ENCODE peak calls at places on chromosome 1, in six cellular contexts. K, G, W, Y, A and H are unnamed samples.

GRCh38 chr1:52920791-52921291 is 699 bp downstream of the ECHDC2 start:
- DNase-seq in Y (no peak), G (peak; percentile 35), A (no peak), W (no peak), K (no peak), H (no peak)

GRCh38 chr1:54328117-54328636 is 78.0 kb downstream of the SSBP3 start:
- DNase-seq in G (no peak), A (no peak), W (no peak), K (no peak), Y (no peak), H (no peak)

GRCh38 chr1:41927118-41927517 is 8.4 kb upstream of the HIVEP3 start:
- DNase-seq in K (no peak), A (no peak), Y (no peak), G (no peak), W (no peak), H (no peak)

GRCh38 chr1:238409191-238409846 is 518.6 kb upstream of the ZP4 start:
- DNase-seq in G (no peak), K (no peak), W (no peak), A (no peak), Y (no peak), H (no peak)

GRCh38 chr1:219316066-219316465 is 142.4 kb downstream of the LYPLAL1 start:
- DNase-seq in Y (no peak), W (no peak), K (no peak), A (no peak), G (no peak), H (no peak)

GRCh38 chr1:160346953-160347352 is 3.8 kb downstream of the NCSTN start:
- DNase-seq in G (no peak), Y (no peak), K (peak; percentile 73), W (no peak), A (no peak), H (peak; percentile 43)

GRCh38 chr1:228339766-228340685 is 66.6 kb downstream of the TRIM11 start:
- DNase-seq in Y (no peak), K (no peak), A (no peak), G (peak; percentile 5), W (peak; percentile 1), H (no peak)

GRCh38 chr1:170461362-170461761 is 70.6 kb upstream of the GORAB start:
- DNase-seq in G (no peak), K (no peak), A (no peak), W (no peak), Y (no peak), H (no peak)

GRCh38 chr1:191125950-191126349 is 648.3 kb upstream of the BRINP3 start:
- DNase-seq in A (no peak), W (no peak), Y (no peak), G (no peak), K (no peak), H (no peak)